ENCODE peak calls at places on chromosomes 12 and 14, in eight cellular contexts. H, L, X, N, V, P, Y and Z are unnamed samples.

GRCh38 chr12:32230607-32230982 is 123.9 kb downstream of the BICD1 start:
- DNase-seq in H (no peak), L (no peak), X (no peak), N (no peak), V (no peak), P (no peak), Y (no peak), Z (no peak)

GRCh38 chr12:106049105-106049504 is 89.6 kb downstream of the NUAK1 start:
- DNase-seq in H (no peak), L (peak), X (no peak), N (no peak), V (no peak), P (no peak), Y (no peak), Z (no peak)

GRCh38 chr14:101843665-101844064 is 82.2 kb downstream of the PPP2R5C start:
- DNase-seq in H (no peak), L (no peak), X (peak), N (peak), V (peak), P (peak), Y (no peak), Z (no peak)

GRCh38 chr12:39095636-39096330 is 190.4 kb upstream of the CPNE8 start:
- DNase-seq in H (no peak), L (peak), X (no peak), N (no peak), V (no peak), P (no peak), Y (no peak), Z (no peak)

GRCh38 chr14:87044807-87045206 is 948.2 kb downstream of the GALC start:
- DNase-seq in H (no peak), L (no peak), X (no peak), N (no peak), V (no peak), P (no peak), Y (no peak), Z (no peak)

GRCh38 chr14:68787235-68787727 is 5.6 kb downstream of the ZFP36L1 start:
- DNase-seq in H (peak), L (peak), X (no peak), N (peak), V (peak), P (no peak), Y (no peak), Z (no peak)

GRCh38 chr14:61218157-61218556 is 63.0 kb downstream of the TMEM30B start:
- DNase-seq in H (no peak), L (no peak), X (no peak), N (no peak), V (no peak), P (no peak), Y (no peak), Z (no peak)

GRCh38 chr12:116969615-116970575 is 59.1 kb downstream of the FBXW8 start:
- DNase-seq in H (no peak), L (no peak), X (no peak), N (no peak), V (no peak), P (no peak), Y (no peak), Z (no peak)

GRCh38 chr12:102401087-102401486 is 79.3 kb downstream of the IGF1 start:
- DNase-seq in H (no peak), L (no peak), X (no peak), N (no peak), V (no peak), P (no peak), Y (no peak), Z (no peak)

GRCh38 chr14:56482306-56482705 is 97.3 kb upstream of the TMEM260 start:
- DNase-seq in H (no peak), L (peak), X (no peak), N (no peak), V (peak), P (no peak), Y (no peak), Z (no peak)

GRCh38 chr12:71449373-71450070 is 9.9 kb downstream of the LGR5 start:
- DNase-seq in H (no peak), L (no peak), X (no peak), N (no peak), V (no peak), P (no peak), Y (no peak), Z (no peak)

GRCh38 chr14:63512861-63513260 is 30.3 kb downstream of the PPP2R5E start:
- DNase-seq in H (no peak), L (no peak), X (no peak), N (no peak), V (no peak), P (no peak), Y (no peak), Z (no peak)

GRCh38 chr14:45679852-45680251 is 426.9 kb upstream of the MIS18BP1 start:
- DNase-seq in H (no peak), L (no peak), X (no peak), N (no peak), V (no peak), P (no peak), Y (no peak), Z (no peak)

GRCh38 chr14:65239143-65239672 is 136.9 kb upstream of the MAX start:
- DNase-seq in H (no peak), L (peak), X (no peak), N (no peak), V (no peak), P (no peak), Y (no peak), Z (no peak)

GRCh38 chr12:16726879-16727278 is 120.9 kb upstream of the LMO3 start:
- DNase-seq in H (no peak), L (no peak), X (no peak), N (no peak), V (no peak), P (no peak), Y (no peak), Z (no peak)

GRCh38 chr12:18264581-18265075 is 3.3 kb downstream of the PIK3C2G start:
- DNase-seq in H (no peak), L (no peak), X (no peak), N (no peak), V (no peak), P (no peak), Y (no peak), Z (no peak)

GRCh38 chr12:110858848-110859247 is 12.1 kb downstream of the CCDC63 start:
- DNase-seq in H (no peak), L (no peak), X (no peak), N (no peak), V (no peak), P (no peak), Y (no peak), Z (no peak)

GRCh38 chr14:73745571-73746539 is 31.7 kb upstream of the PNMA1 start:
- DNase-seq in H (no peak), L (peak), X (no peak), N (no peak), V (no peak), P (no peak), Y (no peak), Z (no peak)

GRCh38 chr12:52799498-52800211 is 3.7 kb upstream of the KRT3 start:
- DNase-seq in H (no peak), L (no peak), X (no peak), N (no peak), V (no peak), P (no peak), Y (no peak), Z (no peak)

GRCh38 chr12:52805000-52805399 is 8.9 kb downstream of the KRT4 start:
- DNase-seq in H (no peak), L (no peak), X (no peak), N (no peak), V (no peak), P (no peak), Y (no peak), Z (no peak)

GRCh38 chr12:124441443-124442190 is 125.8 kb downstream of the NCOR2 start:
- DNase-seq in H (no peak), L (no peak), X (no peak), N (no peak), V (no peak), P (no peak), Y (no peak), Z (no peak)

GRCh38 chr14:71753976-71754375 is 178.3 kb upstream of the RGS6 start:
- DNase-seq in H (no peak), L (no peak), X (no peak), N (no peak), V (no peak), P (no peak), Y (no peak), Z (no peak)

GRCh38 chr12:1855241-1855640 is 34.9 kb downstream of the LRTM2 start:
- DNase-seq in H (no peak), L (no peak), X (no peak), N (no peak), V (no peak), P (no peak), Y (no peak), Z (no peak)